ENCODE peak calls at places on chromosomes 12 and 14, in four cellular contexts. One of them, this sample, is unnamed.

GRCh38 chr12:64255249-64255648 is 33.2 kb upstream of the KICS2 start:
- DNase-seq in T-helper 9 cell: no peak
- DNase-seq in GM10248: no peak
- DNase-seq in GDM1: no peak
- DNase-seq in this sample: no peak

GRCh38 chr14:99971929-99972747 is 93.1 kb upstream of the EVL start:
- DNase-seq in GDM1: no peak
- DNase-seq in T-helper 9 cell: no peak
- DNase-seq in GM10248: no peak
- DNase-seq in this sample: no peak

GRCh38 chr12:103840399-103840880 is 594 bp downstream of the NT5DC3 start:
- DNase-seq in GM10248: peak
- DNase-seq in GDM1: no peak
- DNase-seq in T-helper 9 cell: no peak
- DNase-seq in this sample: no peak

GRCh38 chr12:50504798-50505385 is at the start of gene DIP2B:
- DNase-seq in GDM1: peak
- DNase-seq in GM10248: peak
- DNase-seq in T-helper 9 cell: peak
- DNase-seq in this sample: peak

GRCh38 chr12:101759396-101760047 is 20.3 kb upstream of the SYCP3 start:
- DNase-seq in T-helper 9 cell: no peak
- DNase-seq in GDM1: no peak
- DNase-seq in GM10248: peak
- DNase-seq in this sample: no peak

GRCh38 chr12:58503731-58504520 is 416.4 kb downstream of the LRIG3 start:
- DNase-seq in T-helper 9 cell: no peak
- DNase-seq in GDM1: no peak
- DNase-seq in GM10248: no peak
- DNase-seq in this sample: no peak

GRCh38 chr12:116366456-116366776 is 88.9 kb upstream of the MED13L start:
- DNase-seq in T-helper 9 cell: no peak
- DNase-seq in GM10248: no peak
- DNase-seq in GDM1: no peak
- DNase-seq in this sample: no peak

GRCh38 chr12:6946033-6946919 is 2.5 kb downstream of the C12orf57 start:
- DNase-seq in GM10248: peak
- DNase-seq in GDM1: no peak
- DNase-seq in T-helper 9 cell: peak
- DNase-seq in this sample: peak

GRCh38 chr12:91317324-91317723 is 134.7 kb upstream of the DCN start:
- DNase-seq in T-helper 9 cell: no peak
- DNase-seq in GDM1: no peak
- DNase-seq in GM10248: no peak
- DNase-seq in this sample: no peak

GRCh38 chr14:91303091-91303923 is 58.8 kb upstream of the GPR68 start:
- DNase-seq in GM10248: peak
- DNase-seq in GDM1: peak
- DNase-seq in T-helper 9 cell: peak
- DNase-seq in this sample: no peak

GRCh38 chr14:68784298-68784910 is 8.5 kb downstream of the ZFP36L1 start:
- DNase-seq in GDM1: no peak
- DNase-seq in GM10248: no peak
- DNase-seq in T-helper 9 cell: no peak
- DNase-seq in this sample: no peak

GRCh38 chr14:22434030-22434429 is 155.0 kb downstream of the DAD1 start:
- DNase-seq in GDM1: no peak
- DNase-seq in T-helper 9 cell: no peak
- DNase-seq in GM10248: no peak
- DNase-seq in this sample: no peak

GRCh38 chr14:77325746-77326094 is 4.9 kb downstream of the GSTZ1 start:
- DNase-seq in GM10248: no peak
- DNase-seq in T-helper 9 cell: no peak
- DNase-seq in GDM1: no peak
- DNase-seq in this sample: no peak

GRCh38 chr14:91980157-91980556 is 32.7 kb upstream of the FBLN5 start:
- DNase-seq in GM10248: peak
- DNase-seq in GDM1: no peak
- DNase-seq in T-helper 9 cell: no peak
- DNase-seq in this sample: no peak

GRCh38 chr14:20855652-20856291 is 35.4 kb upstream of the RNASE3 start:
- DNase-seq in GM10248: peak
- DNase-seq in T-helper 9 cell: peak
- DNase-seq in GDM1: peak
- DNase-seq in this sample: no peak

GRCh38 chr12:51759175-51759574 is 89.3 kb downstream of the FIGNL2 start:
- DNase-seq in GDM1: no peak
- DNase-seq in T-helper 9 cell: no peak
- DNase-seq in GM10248: no peak
- DNase-seq in this sample: no peak

GRCh38 chr12:26524862-26525465 is 308.0 kb downstream of the ITPR2 start:
- DNase-seq in T-helper 9 cell: no peak
- DNase-seq in GM10248: no peak
- DNase-seq in GDM1: no peak
- DNase-seq in this sample: no peak

GRCh38 chr12:60265741-60266140 is 669.9 kb downstream of the SLC16A7 start:
- DNase-seq in GM10248: no peak
- DNase-seq in T-helper 9 cell: no peak
- DNase-seq in GDM1: no peak
- DNase-seq in this sample: no peak

GRCh38 chr14:105228562-105228961 is 19.8 kb upstream of the BTBD6 start:
- DNase-seq in GM10248: no peak
- DNase-seq in GDM1: no peak
- DNase-seq in T-helper 9 cell: no peak
- DNase-seq in this sample: no peak

GRCh38 chr12:57767876-57768275 is 998 bp upstream of the CYP27B1 start:
- DNase-seq in GM10248: no peak
- DNase-seq in T-helper 9 cell: no peak
- DNase-seq in GDM1: no peak
- DNase-seq in this sample: no peak

GRCh38 chr14:93533864-93534263 is 103.1 kb downstream of the UNC79 start:
- DNase-seq in T-helper 9 cell: no peak
- DNase-seq in GM10248: peak
- DNase-seq in GDM1: peak
- DNase-seq in this sample: peak

GRCh38 chr12:67853204-67853603 is 136.0 kb upstream of the IFNG-AS1 start:
- DNase-seq in T-helper 9 cell: no peak
- DNase-seq in GM10248: no peak
- DNase-seq in GDM1: no peak
- DNase-seq in this sample: no peak

GRCh38 chr12:122834229-122834920 is 882 bp upstream of the HIP1R start:
- DNase-seq in T-helper 9 cell: no peak
- DNase-seq in GM10248: no peak
- DNase-seq in GDM1: no peak
- DNase-seq in this sample: no peak

GRCh38 chr14:95359974-95360826 is 40.5 kb upstream of the CLMN start:
- DNase-seq in T-helper 9 cell: no peak
- DNase-seq in GDM1: no peak
- DNase-seq in GM10248: peak
- DNase-seq in this sample: no peak

GRCh38 chr14:68333265-68333664 is 459.6 kb downstream of the ZFP36L1 start:
- DNase-seq in GDM1: no peak
- DNase-seq in GM10248: no peak
- DNase-seq in T-helper 9 cell: no peak
- DNase-seq in this sample: no peak

GRCh38 chr12:105935106-105935505 is 203.6 kb downstream of the NUAK1 start:
- DNase-seq in T-helper 9 cell: no peak
- DNase-seq in GDM1: no peak
- DNase-seq in GM10248: no peak
- DNase-seq in this sample: no peak

GRCh38 chr14:68716698-68717097 is 76.2 kb downstream of the ZFP36L1 start:
- DNase-seq in GM10248: no peak
- DNase-seq in T-helper 9 cell: no peak
- DNase-seq in GDM1: no peak
- DNase-seq in this sample: no peak

GRCh38 chr14:20001863-20002262 is at the start of gene OR4Q2:
- DNase-seq in GDM1: no peak
- DNase-seq in T-helper 9 cell: no peak
- DNase-seq in GM10248: no peak
- DNase-seq in this sample: no peak

GRCh38 chr12:19759229-19759628 is 319.9 kb downstream of the AEBP2 start:
- DNase-seq in GDM1: no peak
- DNase-seq in T-helper 9 cell: no peak
- DNase-seq in GM10248: no peak
- DNase-seq in this sample: no peak

GRCh38 chr14:105177082-105177481 is 4.0 kb downstream of the NUDT14 start:
- DNase-seq in GM10248: no peak
- DNase-seq in GDM1: no peak
- DNase-seq in T-helper 9 cell: no peak
- DNase-seq in this sample: no peak

GRCh38 chr12:108401964-108402363 is 62.9 kb upstream of the CMKLR1 start:
- DNase-seq in GM10248: no peak
- DNase-seq in GDM1: no peak
- DNase-seq in T-helper 9 cell: no peak
- DNase-seq in this sample: no peak

GRCh38 chr14:78253986-78254385 is 83.8 kb downstream of the NRXN3 start:
- DNase-seq in GDM1: no peak
- DNase-seq in T-helper 9 cell: no peak
- DNase-seq in GM10248: no peak
- DNase-seq in this sample: no peak

GRCh38 chr12:119693006-119693405 is 25.1 kb downstream of the PRKAB1 start:
- DNase-seq in GDM1: no peak
- DNase-seq in GM10248: no peak
- DNase-seq in T-helper 9 cell: no peak
- DNase-seq in this sample: no peak

GRCh38 chr12:31440134-31440533 is 114.2 kb upstream of the SINHCAF start:
- DNase-seq in GDM1: no peak
- DNase-seq in GM10248: no peak
- DNase-seq in T-helper 9 cell: no peak
- DNase-seq in this sample: no peak

GRCh38 chr14:65594153-65594881 is 181.8 kb downstream of the FUT8 start:
- DNase-seq in GDM1: no peak
- DNase-seq in GM10248: no peak
- DNase-seq in T-helper 9 cell: no peak
- DNase-seq in this sample: no peak

This sample was measured in GF-D8.